ENCODE peak calls at places on chromosomes 6 and 20, in five cellular contexts. K, P, Z, F and Q are unnamed samples.
A peak's percentile ranks its signal among the peaks of the same experiment; 100 is the strongest.

GRCh38 chr6:17714879-17715860 is 8.4 kb upstream of the NUP153 start:
- DNase-seq in K (peak; percentile 20), P (peak; percentile 85), Z (peak; percentile 90), F (peak; percentile 87), Q (no peak)

GRCh38 chr6:157106487-157106886 is 216.8 kb downstream of the TMEM242 start:
- DNase-seq in K (peak; percentile 29), P (peak; percentile 89), Z (no peak), F (peak; percentile 38), Q (no peak)

GRCh38 chr20:33518071-33518470 is 28.2 kb downstream of the CBFA2T2 start:
- DNase-seq in K (peak; percentile 67), P (peak; percentile 80), Z (peak; percentile 64), F (peak; percentile 68), Q (no peak)

GRCh38 chr6:36755435-36756348 is 58.1 kb downstream of the RAB44 start:
- DNase-seq in K (peak; percentile 63), P (peak; percentile 89), Z (no peak), F (peak; percentile 70), Q (no peak)

GRCh38 chr6:36545767-36546663 is 1.3 kb downstream of the STK38 start:
- DNase-seq in K (no peak), P (peak; percentile 13), Z (no peak), F (peak; percentile 45), Q (peak; percentile 25)

GRCh38 chr6:129679758-129680157 is 30.2 kb downstream of the ARHGAP18 start:
- DNase-seq in K (no peak), P (no peak), Z (no peak), F (no peak), Q (no peak)

GRCh38 chr6:89675949-89676753 is 37.6 kb upstream of the LYRM2 start:
- DNase-seq in K (no peak), P (no peak), Z (no peak), F (peak; percentile 51), Q (no peak)

GRCh38 chr20:53654932-53655674 is 61.5 kb upstream of the ZNF217 start:
- DNase-seq in K (peak; percentile 51), P (no peak), Z (no peak), F (no peak), Q (no peak)

GRCh38 chr6:135540207-135540877 is 42.8 kb upstream of the AHI1 start:
- DNase-seq in K (peak; percentile 1), P (no peak), Z (peak; percentile 36), F (peak; percentile 70), Q (no peak)

GRCh38 chr20:11734431-11734830 is 183.3 kb upstream of the BTBD3 start:
- DNase-seq in K (no peak), P (no peak), Z (no peak), F (no peak), Q (no peak)

GRCh38 chr20:43934833-43935232 is 20.2 kb downstream of the TOX2 start:
- DNase-seq in K (no peak), P (no peak), Z (no peak), F (no peak), Q (no peak)

GRCh38 chr6:89082439-89082838 is 1.9 kb downstream of the PNRC1 start:
- DNase-seq in K (no peak), P (peak; percentile 38), Z (no peak), F (peak; percentile 61), Q (no peak)

GRCh38 chr6:17494177-17494576 is 100.8 kb downstream of the CAP2 start:
- DNase-seq in K (no peak), P (no peak), Z (no peak), F (no peak), Q (no peak)

GRCh38 chr20:4225778-4226177 is 210.4 kb upstream of the RNF24 start:
- DNase-seq in K (no peak), P (peak; percentile 54), Z (peak; percentile 97), F (peak; percentile 90), Q (no peak)

GRCh38 chr6:132133734-132134490 is 182.7 kb upstream of the CCN2 start:
- DNase-seq in K (no peak), P (no peak), Z (no peak), F (no peak), Q (no peak)

GRCh38 chr20:43331911-43332310 is 125.8 kb upstream of the SRSF6 start:
- DNase-seq in K (no peak), P (no peak), Z (no peak), F (no peak), Q (no peak)

GRCh38 chr6:35602133-35602946 is 86.4 kb downstream of the FKBP5 start:
- DNase-seq in K (no peak), P (peak; percentile 92), Z (no peak), F (peak; percentile 82), Q (no peak)

GRCh38 chr6:2103644-2104523 is 141.5 kb downstream of the GMDS start:
- DNase-seq in K (no peak), P (peak; percentile 74), Z (peak; percentile 36), F (peak; percentile 75), Q (no peak)

GRCh38 chr20:33370296-33370695 is 31.0 kb downstream of the CDK5RAP1 start:
- DNase-seq in K (no peak), P (peak; percentile 44), Z (no peak), F (no peak), Q (no peak)

GRCh38 chr6:150866147-150867073 is 908 bp downstream of the MTHFD1L start:
- DNase-seq in K (peak; percentile 83), P (peak; percentile 88), Z (peak; percentile 75), F (peak; percentile 95), Q (peak; percentile 84)

GRCh38 chr6:155224031-155224451 is 39.8 kb upstream of the CLDN20 start:
- DNase-seq in K (peak; percentile 43), P (peak; percentile 97), Z (peak; percentile 62), F (peak; percentile 90), Q (no peak)

GRCh38 chr20:50308166-50308512 is 117.5 kb downstream of the CEBPB start:
- DNase-seq in K (no peak), P (no peak), Z (no peak), F (no peak), Q (no peak)

GRCh38 chr6:87718662-87719433 is 16.8 kb upstream of the AKIRIN2 start:
- DNase-seq in K (peak; percentile 17), P (peak; percentile 93), Z (no peak), F (peak; percentile 46), Q (no peak)

GRCh38 chr20:48722737-48723191 is 105.0 kb downstream of the PREX1 start:
- DNase-seq in K (peak; percentile 37), P (no peak), Z (no peak), F (peak; percentile 62), Q (no peak)

GRCh38 chr6:68726307-68726706 is 91.2 kb downstream of the ADGRB3 start:
- DNase-seq in K (no peak), P (no peak), Z (no peak), F (no peak), Q (no peak)

GRCh38 chr20:43404880-43405279 is 52.8 kb upstream of the SRSF6 start:
- DNase-seq in K (peak; percentile 67), P (peak; percentile 13), Z (no peak), F (peak; percentile 21), Q (no peak)

DNA sequence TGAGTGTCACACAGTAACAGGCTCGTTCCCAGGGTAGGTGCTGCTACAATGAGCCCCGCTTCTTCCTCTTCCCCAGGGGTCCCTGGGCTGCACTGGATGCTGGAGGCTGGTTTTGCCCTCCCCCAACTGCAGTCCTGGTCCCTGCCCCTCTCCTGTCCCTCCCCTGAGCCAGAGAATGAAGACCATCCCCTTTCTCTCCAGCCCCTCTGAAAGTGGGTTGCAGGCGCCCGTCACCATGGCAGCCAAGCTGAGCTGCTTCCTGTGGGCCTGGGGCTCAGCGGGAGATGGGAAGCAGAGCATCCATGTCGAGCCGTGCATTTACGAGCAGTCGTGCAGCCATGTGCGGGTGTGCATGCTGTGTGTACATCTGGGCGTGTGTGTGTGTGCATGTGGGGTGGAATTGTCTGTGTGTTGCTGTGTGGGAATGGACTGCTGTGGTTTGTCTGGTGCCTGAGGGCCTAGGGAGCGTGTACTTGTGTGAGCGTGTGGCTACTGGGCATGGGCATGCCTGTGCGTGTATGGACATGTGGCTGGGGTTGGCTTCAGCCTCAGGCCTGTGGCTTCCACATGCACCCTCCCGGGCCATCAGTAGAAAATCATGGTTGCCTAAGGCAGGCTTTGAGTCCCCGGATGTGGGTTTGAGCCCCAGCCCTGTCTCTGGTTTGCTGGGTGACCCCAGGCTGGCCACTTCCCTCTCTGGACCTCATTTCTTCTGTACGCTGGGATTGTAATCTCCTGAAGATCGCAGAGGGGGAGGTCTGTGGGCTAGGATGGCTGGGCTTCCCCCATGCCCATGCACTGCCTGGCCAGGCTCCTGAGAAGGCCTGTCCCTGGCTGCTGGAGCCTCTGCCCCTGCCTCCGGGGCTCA is 48.8 kb downstream of the SRC start:
- DNase-seq in K (no peak), P (peak; percentile 98), Z (no peak), F (no peak), Q (no peak)
- TF ChIP-seq CTCF in K (no peak), P (no peak), Z (no peak), F (no peak), Q (no peak)

DNA sequence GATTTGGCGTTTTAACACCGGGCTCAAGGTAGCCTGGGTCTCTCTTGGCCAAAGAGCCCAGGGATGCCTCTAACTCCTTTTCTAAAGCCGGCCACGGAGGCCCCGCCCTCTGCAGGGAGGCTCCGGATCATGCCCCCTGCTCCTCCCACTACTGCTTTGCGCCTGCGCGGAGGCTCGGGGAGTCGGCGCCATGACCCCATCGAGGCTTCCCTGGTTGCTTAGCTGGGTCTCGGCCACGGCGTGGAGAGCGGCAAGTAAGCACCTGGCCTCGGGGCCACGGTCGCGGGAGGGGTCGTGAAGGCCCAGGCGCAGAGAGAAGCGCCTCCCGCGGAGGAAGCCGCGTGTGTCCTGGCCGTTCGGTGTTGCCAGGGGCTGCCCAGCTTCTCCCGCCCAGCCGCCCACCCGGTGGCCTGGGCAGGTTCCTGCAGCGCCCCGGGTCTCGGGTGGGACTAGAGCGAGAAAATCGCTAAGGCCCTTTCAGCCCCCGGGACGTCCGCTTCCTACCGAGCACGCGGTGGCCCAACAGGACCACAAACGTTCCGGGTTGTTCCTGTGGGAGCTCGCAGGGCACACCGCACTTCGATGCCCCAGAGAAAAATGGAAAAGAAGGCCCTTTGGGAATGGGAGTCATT is at the start of gene SDHAF4:
- DNase-seq in K (peak; percentile 97), P (peak; percentile 88), Z (peak; percentile 55), F (peak; percentile 87), Q (peak; percentile 72)
- TF ChIP-seq CTCF in K (no peak), P (no peak), Z (no peak), F (no peak), Q (no peak)

GRCh38 chr20:51695574-51696303 is 72.5 kb downstream of the ATP9A start:
- DNase-seq in K (peak; percentile 69), P (peak; percentile 66), Z (peak; percentile 43), F (peak; percentile 67), Q (no peak)
- TF ChIP-seq CTCF in K (no peak), P (no peak), Z (no peak), F (no peak), Q (no peak)

GRCh38 chr6:145731432-145731831 is 3.9 kb downstream of the EPM2A start:
- DNase-seq in K (no peak), P (no peak), Z (no peak), F (peak; percentile 10), Q (no peak)

GRCh38 chr6:145733770-145734169 is 1.6 kb downstream of the EPM2A start:
- DNase-seq in K (no peak), P (no peak), Z (no peak), F (no peak), Q (no peak)

GRCh38 chr6:145734486-145735355 is 599 bp downstream of the EPM2A start:
- DNase-seq in K (peak; percentile 84), P (peak; percentile 94), Z (peak; percentile 62), F (peak; percentile 91), Q (peak; percentile 19)

GRCh38 chr6:145732788-145733187 is 2.5 kb downstream of the EPM2A start:
- DNase-seq in K (no peak), P (no peak), Z (no peak), F (no peak), Q (no peak)

DNA sequence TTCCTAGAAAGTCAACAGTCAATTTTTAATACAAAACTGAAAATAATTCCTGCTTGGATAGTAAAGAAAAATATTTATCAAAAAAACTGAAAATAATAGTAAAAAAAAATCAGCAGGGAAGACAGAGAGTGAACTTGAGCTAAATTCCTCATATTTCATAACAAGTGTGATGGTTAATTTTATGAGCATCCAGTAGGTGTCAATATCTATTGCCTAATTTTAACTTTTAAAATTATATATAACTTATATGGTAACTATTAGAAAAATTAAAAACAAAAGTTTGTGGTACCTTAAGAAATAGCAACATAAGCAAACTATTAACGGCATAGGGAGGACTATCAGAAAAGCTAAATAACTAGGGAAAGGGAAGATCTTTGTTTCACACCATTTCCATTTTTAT is 2.1 kb downstream of the EPM2A start:
- DNase-seq in K (no peak), P (no peak), Z (no peak), F (no peak), Q (no peak)
- TF ChIP-seq CTCF in K (no peak), P (no peak), Z (no peak), F (no peak), Q (no peak)